ENCODE peak calls at places on chromosomes 11 and 22, in four cellular contexts. One of them, this sample, is unnamed.

GRCh38 chr11:66324626-66325025 is 7.8 kb upstream of the CD248 start:
- DNase-seq in ureter: no peak
- DNase-seq in endothelial cell: no peak
- DNase-seq in T-cell: no peak
- DNase-seq in this sample: no peak

GRCh38 chr22:45290410-45290936 is 5.7 kb downstream of the UPK3A start:
- DNase-seq in ureter: no peak
- DNase-seq in T-cell: no peak
- DNase-seq in endothelial cell: no peak
- DNase-seq in this sample: no peak

GRCh38 chr22:38107692-38108515 is 2.6 kb downstream of the BAIAP2L2 start:
- DNase-seq in ureter: no peak
- DNase-seq in endothelial cell: no peak
- DNase-seq in T-cell: no peak
- DNase-seq in this sample: no peak

GRCh38 chr22:49481651-49482399 is 345.8 kb downstream of the BRD1 start:
- DNase-seq in endothelial cell: no peak
- DNase-seq in ureter: no peak
- DNase-seq in T-cell: no peak
- DNase-seq in this sample: peak

GRCh38 chr11:73272680-73273038 is 521 bp downstream of the P2RY6 start:
- DNase-seq in ureter: no peak
- DNase-seq in endothelial cell: no peak
- DNase-seq in T-cell: no peak
- DNase-seq in this sample: no peak

GRCh38 chr22:46613606-46613997 is 6.6 kb upstream of the GRAMD4 start:
- DNase-seq in T-cell: no peak
- DNase-seq in endothelial cell: no peak
- DNase-seq in ureter: no peak
- DNase-seq in this sample: no peak

GRCh38 chr11:117633976-117634755 is 162.8 kb downstream of the DSCAML1 start:
- DNase-seq in endothelial cell: no peak
- DNase-seq in T-cell: no peak
- DNase-seq in ureter: no peak
- DNase-seq in this sample: no peak

GRCh38 chr11:28666632-28667031 is 558.4 kb downstream of the METTL15 start:
- DNase-seq in ureter: no peak
- DNase-seq in T-cell: no peak
- DNase-seq in endothelial cell: no peak
- DNase-seq in this sample: no peak

GRCh38 chr11:108693852-108694251 is 29.0 kb downstream of the DDX10 start:
- DNase-seq in ureter: no peak
- DNase-seq in T-cell: no peak
- DNase-seq in endothelial cell: no peak
- DNase-seq in this sample: no peak

GRCh38 chr11:64747961-64748715 is 4.2 kb upstream of the RASGRP2 start:
- DNase-seq in T-cell: no peak
- DNase-seq in endothelial cell: no peak
- DNase-seq in ureter: no peak
- DNase-seq in this sample: no peak

GRCh38 chr11:130476200-130476921 is 27.9 kb downstream of the ADAMTS15 start:
- DNase-seq in endothelial cell: no peak
- DNase-seq in ureter: no peak
- DNase-seq in T-cell: no peak
- DNase-seq in this sample: no peak

GRCh38 chr11:1532606-1533341 is 39.3 kb downstream of the DUSP8 start:
- DNase-seq in T-cell: no peak
- DNase-seq in endothelial cell: no peak
- DNase-seq in ureter: no peak
- DNase-seq in this sample: no peak

GRCh38 chr11:68020575-68020974 is 9.9 kb upstream of the NDUFS8 start:
- DNase-seq in endothelial cell: peak
- DNase-seq in T-cell: no peak
- DNase-seq in ureter: no peak
- DNase-seq in this sample: no peak

GRCh38 chr11:65212226-65212801 is 30.6 kb downstream of the CAPN1 start:
- DNase-seq in endothelial cell: no peak
- DNase-seq in ureter: no peak
- DNase-seq in T-cell: no peak
- DNase-seq in this sample: no peak

GRCh38 chr11:3051435-3052108 is 5.7 kb downstream of the CARS1 start:
- DNase-seq in T-cell: no peak
- DNase-seq in ureter: no peak
- DNase-seq in endothelial cell: no peak
- DNase-seq in this sample: no peak

GRCh38 chr11:65262381-65262680 is 569 bp downstream of the POLA2 start:
- DNase-seq in endothelial cell: no peak
- DNase-seq in T-cell: no peak
- DNase-seq in ureter: peak
- DNase-seq in this sample: no peak

GRCh38 chr11:60251485-60252207 is 8.7 kb upstream of the MS4A4E start:
- DNase-seq in ureter: no peak
- DNase-seq in T-cell: no peak
- DNase-seq in endothelial cell: no peak
- DNase-seq in this sample: no peak

GRCh38 chr11:62487698-62488551 is 58.7 kb downstream of the AHNAK start:
- DNase-seq in endothelial cell: no peak
- DNase-seq in ureter: no peak
- DNase-seq in T-cell: no peak
- DNase-seq in this sample: no peak

GRCh38 chr22:33467718-33468117 is 409.5 kb upstream of the SYN3 start:
- DNase-seq in T-cell: no peak
- DNase-seq in endothelial cell: no peak
- DNase-seq in ureter: no peak
- DNase-seq in this sample: no peak

GRCh38 chr22:41910599-41911291 is 4.1 kb downstream of the SHISA8 start:
- DNase-seq in endothelial cell: peak
- DNase-seq in ureter: peak
- DNase-seq in T-cell: peak
- DNase-seq in this sample: no peak

GRCh38 chr22:37431811-37432707 is 4.8 kb upstream of the ELFN2 start:
- DNase-seq in ureter: no peak
- DNase-seq in endothelial cell: no peak
- DNase-seq in T-cell: no peak
- DNase-seq in this sample: no peak

GRCh38 chr11:88208742-88209141 is 33.5 kb upstream of the RAB38 start:
- DNase-seq in T-cell: no peak
- DNase-seq in endothelial cell: no peak
- DNase-seq in ureter: no peak
- DNase-seq in this sample: no peak

GRCh38 chr22:30223303-30223702 is 23.3 kb downstream of the LIF start:
- DNase-seq in ureter: no peak
- DNase-seq in endothelial cell: no peak
- DNase-seq in T-cell: no peak
- DNase-seq in this sample: no peak

GRCh38 chr22:36145881-36146280 is 14.7 kb downstream of the APOL3 start:
- DNase-seq in ureter: no peak
- DNase-seq in T-cell: no peak
- DNase-seq in endothelial cell: no peak
- DNase-seq in this sample: no peak

GRCh38 chr11:761526-762108 is 14.4 kb downstream of the TALDO1 start:
- DNase-seq in ureter: no peak
- DNase-seq in T-cell: no peak
- DNase-seq in endothelial cell: no peak
- DNase-seq in this sample: no peak

GRCh38 chr11:67272327-67273259 is 6.3 kb downstream of the GRK2 start:
- DNase-seq in T-cell: no peak
- DNase-seq in ureter: no peak
- DNase-seq in endothelial cell: no peak
- DNase-seq in this sample: no peak

GRCh38 chr11:47399860-47400812 is 8.3 kb upstream of the SLC39A13 start:
- DNase-seq in T-cell: no peak
- DNase-seq in endothelial cell: no peak
- DNase-seq in ureter: no peak
- DNase-seq in this sample: no peak

GRCh38 chr11:995752-996420 is 40.6 kb downstream of the MUC6 start:
- DNase-seq in ureter: no peak
- DNase-seq in endothelial cell: no peak
- DNase-seq in T-cell: no peak
- DNase-seq in this sample: no peak

GRCh38 chr11:77619576-77620198 is 17.9 kb downstream of the CLNS1A start:
- DNase-seq in ureter: no peak
- DNase-seq in endothelial cell: peak
- DNase-seq in T-cell: peak
- DNase-seq in this sample: no peak